ENCODE peak calls at places on chromosomes 12 and 14, in six cellular contexts. One of them, this sample, is unnamed.

GRCh38 chr14:63833728-63834127 is 19.1 kb upstream of the SYNE2 start:
- DNase-seq in retinal pigment epithelial cell: no peak
- DNase-seq in AG04449: no peak
- DNase-seq in hepatocyte: no peak
- DNase-seq in stomach: no peak
- DNase-seq in uterus: no peak
- DNase-seq in this sample: no peak

GRCh38 chr12:15590180-15590826 is 198.9 kb downstream of the EPS8 start:
- DNase-seq in retinal pigment epithelial cell: peak; percentile 76
- DNase-seq in AG04449: no peak
- DNase-seq in hepatocyte: peak; percentile 78
- DNase-seq in stomach: peak; percentile 53
- DNase-seq in uterus: peak; percentile 72
- DNase-seq in this sample: no peak

GRCh38 chr14:73236157-73236556 is 1.1 kb upstream of the PAPLN start:
- DNase-seq in retinal pigment epithelial cell: no peak
- DNase-seq in AG04449: no peak
- DNase-seq in hepatocyte: no peak
- DNase-seq in stomach: no peak
- DNase-seq in uterus: no peak
- DNase-seq in this sample: no peak

GRCh38 chr14:71675126-71675901 is 256.9 kb upstream of the RGS6 start:
- DNase-seq in retinal pigment epithelial cell: no peak
- DNase-seq in AG04449: no peak
- DNase-seq in hepatocyte: no peak
- DNase-seq in stomach: no peak
- DNase-seq in uterus: no peak
- DNase-seq in this sample: no peak

GRCh38 chr12:29164477-29165163 is 15.5 kb downstream of the FAR2 start:
- DNase-seq in retinal pigment epithelial cell: peak; percentile 52
- DNase-seq in AG04449: peak; percentile 28
- DNase-seq in hepatocyte: peak; percentile 46
- DNase-seq in stomach: no peak
- DNase-seq in uterus: no peak
- DNase-seq in this sample: peak; percentile 19

GRCh38 chr12:22360772-22361171 is 26.3 kb upstream of the ST8SIA1 start:
- DNase-seq in retinal pigment epithelial cell: no peak
- DNase-seq in AG04449: no peak
- DNase-seq in hepatocyte: no peak
- DNase-seq in stomach: no peak
- DNase-seq in uterus: no peak
- DNase-seq in this sample: no peak

GRCh38 chr12:58918475-58918874 is 1.8 kb downstream of the LRIG3 start:
- DNase-seq in retinal pigment epithelial cell: no peak
- DNase-seq in AG04449: no peak
- DNase-seq in hepatocyte: no peak
- DNase-seq in stomach: no peak
- DNase-seq in uterus: no peak
- DNase-seq in this sample: no peak

GRCh38 chr12:105939181-105939721 is 199.5 kb downstream of the NUAK1 start:
- DNase-seq in retinal pigment epithelial cell: no peak
- DNase-seq in AG04449: no peak
- DNase-seq in hepatocyte: no peak
- DNase-seq in stomach: no peak
- DNase-seq in uterus: no peak
- DNase-seq in this sample: no peak

GRCh38 chr12:108714866-108715265 is 16.5 kb downstream of the CORO1C start:
- DNase-seq in retinal pigment epithelial cell: no peak
- DNase-seq in AG04449: no peak
- DNase-seq in hepatocyte: no peak
- DNase-seq in stomach: no peak
- DNase-seq in uterus: no peak
- DNase-seq in this sample: no peak

GRCh38 chr12:108711486-108712163 is 19.7 kb downstream of the CORO1C start:
- DNase-seq in retinal pigment epithelial cell: no peak
- DNase-seq in AG04449: no peak
- DNase-seq in hepatocyte: no peak
- DNase-seq in stomach: no peak
- DNase-seq in uterus: no peak
- DNase-seq in this sample: no peak

GRCh38 chr12:108712164-108712924 is 19.0 kb downstream of the CORO1C start:
- DNase-seq in retinal pigment epithelial cell: no peak
- DNase-seq in AG04449: no peak
- DNase-seq in hepatocyte: no peak
- DNase-seq in stomach: no peak
- DNase-seq in uterus: no peak
- DNase-seq in this sample: no peak

GRCh38 chr12:108712925-108713203 is 18.5 kb downstream of the CORO1C start:
- DNase-seq in retinal pigment epithelial cell: no peak
- DNase-seq in AG04449: no peak
- DNase-seq in hepatocyte: no peak
- DNase-seq in stomach: no peak
- DNase-seq in uterus: no peak
- DNase-seq in this sample: no peak

DNA sequence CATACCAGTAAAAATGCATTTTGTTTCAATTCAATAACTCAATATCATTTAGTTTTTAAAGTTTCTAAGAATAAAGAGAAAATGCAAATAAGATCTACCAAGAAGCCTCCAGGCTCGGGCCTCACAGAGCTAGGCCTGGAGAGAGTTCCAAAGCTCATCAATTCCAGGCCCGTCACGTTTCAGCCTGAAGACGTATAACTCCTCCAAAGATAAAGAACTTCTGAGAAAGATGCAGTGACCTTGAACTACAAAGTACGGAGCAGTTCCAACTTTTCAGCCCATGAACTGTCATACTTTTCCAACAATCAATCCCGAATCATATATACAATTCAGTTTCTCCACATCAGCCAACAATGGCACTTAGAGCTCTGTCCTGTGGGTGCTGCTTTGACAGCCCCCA is 17.8 kb downstream of the CORO1C start:
- DNase-seq in retinal pigment epithelial cell: no peak
- DNase-seq in AG04449: no peak
- DNase-seq in hepatocyte: no peak
- DNase-seq in stomach: no peak
- DNase-seq in uterus: no peak
- DNase-seq in this sample: no peak
- H3K4me3 ChIP-seq in retinal pigment epithelial cell: no peak overlapping the region
- H3K4me3 ChIP-seq in AG04449: no peak overlapping the region
- H3K4me3 ChIP-seq in hepatocyte: no peak overlapping the region
- H3K4me3 ChIP-seq in stomach: no peak overlapping the region
- H3K4me3 ChIP-seq in uterus: no peak overlapping the region
- H3K4me3 ChIP-seq in this sample: no peak overlapping the region

GRCh38 chr12:123089125-123089524 is 61.8 kb downstream of the PITPNM2 start:
- DNase-seq in retinal pigment epithelial cell: no peak
- DNase-seq in AG04449: no peak
- DNase-seq in hepatocyte: no peak
- DNase-seq in stomach: no peak
- DNase-seq in uterus: no peak
- DNase-seq in this sample: no peak

GRCh38 chr12:123085730-123086487 is 65.0 kb downstream of the PITPNM2 start:
- DNase-seq in retinal pigment epithelial cell: peak; percentile 39
- DNase-seq in AG04449: no peak
- DNase-seq in hepatocyte: no peak
- DNase-seq in stomach: peak; percentile 68
- DNase-seq in uterus: peak; percentile 47
- DNase-seq in this sample: peak; percentile 47

GRCh38 chr12:123085046-123085445 is 65.8 kb downstream of the PITPNM2 start:
- DNase-seq in retinal pigment epithelial cell: no peak
- DNase-seq in AG04449: no peak
- DNase-seq in hepatocyte: no peak
- DNase-seq in stomach: no peak
- DNase-seq in uterus: no peak
- DNase-seq in this sample: no peak

GRCh38 chr12:123078531-123079123 is 72.3 kb downstream of the PITPNM2 start:
- DNase-seq in retinal pigment epithelial cell: no peak
- DNase-seq in AG04449: no peak
- DNase-seq in hepatocyte: no peak
- DNase-seq in stomach: no peak
- DNase-seq in uterus: no peak
- DNase-seq in this sample: no peak

DNA sequence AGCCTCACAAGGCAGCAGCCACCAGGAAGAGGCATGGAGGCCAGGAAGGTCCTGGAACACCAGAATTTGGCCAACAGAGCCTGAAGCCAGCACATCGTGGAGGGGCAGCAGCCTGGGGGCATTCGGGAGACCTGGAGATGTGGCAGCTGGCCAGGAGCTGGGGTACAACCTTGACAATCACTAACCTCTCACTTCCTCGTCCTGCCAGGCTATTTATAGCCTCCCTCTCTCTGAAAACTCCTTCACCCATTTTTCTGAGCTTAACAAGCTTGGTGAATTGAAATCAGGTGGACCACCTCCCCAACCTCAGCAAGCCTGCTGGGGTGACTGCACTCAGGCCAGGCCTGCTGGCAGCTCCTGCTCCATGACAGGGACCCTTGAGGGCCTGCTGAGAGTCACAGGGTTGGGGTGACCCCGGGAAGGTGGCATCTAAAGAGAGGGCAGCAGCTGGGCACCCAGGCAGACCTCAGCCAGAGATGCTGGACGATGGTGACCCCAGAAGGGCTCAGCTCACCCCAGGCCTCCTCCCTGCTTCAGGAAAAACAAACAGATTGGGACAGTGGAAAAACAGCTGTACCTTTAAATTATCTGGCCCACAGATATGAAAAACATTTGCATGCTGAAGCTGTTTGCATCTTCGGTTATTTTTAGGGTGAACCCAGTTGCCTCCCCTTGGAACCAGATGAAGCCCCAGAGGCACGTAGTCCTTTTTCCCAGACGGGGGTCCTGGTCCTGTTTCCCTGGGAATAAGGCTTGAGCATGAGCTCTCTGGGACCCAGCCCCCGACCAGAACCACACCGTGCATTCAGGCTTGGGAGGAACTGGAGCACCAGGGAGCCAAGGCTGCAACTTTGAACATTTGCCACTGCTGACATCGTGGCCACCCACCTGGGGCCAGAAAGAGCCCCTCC is 67.0 kb downstream of the PITPNM2 start:
- DNase-seq in retinal pigment epithelial cell: no peak
- DNase-seq in AG04449: no peak
- DNase-seq in hepatocyte: no peak
- DNase-seq in stomach: peak; percentile 37
- DNase-seq in uterus: no peak
- DNase-seq in this sample: no peak
- H3K4me3 ChIP-seq in retinal pigment epithelial cell: no peak overlapping the region
- H3K4me3 ChIP-seq in AG04449: no peak overlapping the region
- H3K4me3 ChIP-seq in hepatocyte: no peak overlapping the region
- H3K4me3 ChIP-seq in stomach: no peak overlapping the region
- H3K4me3 ChIP-seq in uterus: no peak overlapping the region
- H3K4me3 ChIP-seq in this sample: no peak overlapping the region

DNA sequence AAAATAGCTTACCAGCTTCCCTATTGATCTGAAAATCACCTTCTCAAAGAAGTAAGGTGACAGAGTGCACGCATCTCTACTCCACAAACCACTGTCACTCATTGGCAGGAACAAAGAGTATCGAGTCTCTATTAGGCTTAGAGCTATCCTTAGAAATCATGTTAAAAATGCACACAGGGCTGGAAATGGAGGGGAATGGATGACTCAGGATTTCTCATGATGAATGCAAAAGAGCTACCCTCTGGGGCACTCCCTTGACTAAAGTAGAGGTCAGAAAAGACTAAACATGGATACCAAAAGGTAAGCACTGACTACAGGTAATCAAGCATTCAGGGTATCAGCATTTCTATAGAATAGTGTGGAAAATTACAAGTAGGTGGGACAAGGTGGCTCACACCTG is 96.1 kb upstream of the ANO4 start:
- DNase-seq in retinal pigment epithelial cell: no peak
- DNase-seq in AG04449: no peak
- DNase-seq in hepatocyte: no peak
- DNase-seq in stomach: no peak
- DNase-seq in uterus: no peak
- DNase-seq in this sample: no peak
- H3K4me3 ChIP-seq in retinal pigment epithelial cell: no peak overlapping the region
- H3K4me3 ChIP-seq in AG04449: no peak overlapping the region
- H3K4me3 ChIP-seq in hepatocyte: no peak overlapping the region
- H3K4me3 ChIP-seq in stomach: no peak overlapping the region
- H3K4me3 ChIP-seq in uterus: no peak overlapping the region
- H3K4me3 ChIP-seq in this sample: no peak overlapping the region

DNA sequence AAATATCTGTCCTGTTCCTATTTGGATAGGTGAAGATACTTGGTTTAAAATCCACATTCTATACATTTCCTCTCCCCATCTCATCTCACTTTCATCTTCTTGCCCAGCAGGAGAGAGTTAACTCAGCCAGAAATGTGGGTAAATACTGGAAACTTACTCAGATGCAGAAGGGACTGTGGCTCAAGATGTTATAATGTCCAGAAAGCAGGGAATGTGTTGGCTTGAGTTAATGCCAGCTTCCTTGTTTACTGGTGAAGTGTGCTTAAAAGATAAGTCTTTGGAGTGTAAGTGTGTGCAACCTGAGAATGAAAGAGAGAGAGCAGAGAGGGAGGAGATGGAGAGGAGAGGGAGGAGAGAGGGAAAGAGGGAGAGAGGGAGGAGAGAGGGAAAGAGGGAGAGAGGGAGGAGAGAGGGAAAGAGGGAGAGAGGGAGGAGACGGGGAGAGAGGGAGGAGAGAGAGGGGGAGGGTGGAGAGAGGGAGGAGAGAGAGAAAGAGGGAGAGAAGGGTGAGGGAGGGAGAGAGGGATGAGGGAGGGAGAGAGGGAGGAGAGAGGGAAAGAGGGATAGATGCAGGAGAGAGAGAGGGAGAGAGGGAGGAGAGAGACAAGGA is 22.0 kb upstream of the SNRPF start:
- DNase-seq in retinal pigment epithelial cell: no peak
- DNase-seq in AG04449: no peak
- DNase-seq in hepatocyte: no peak
- DNase-seq in stomach: no peak
- DNase-seq in uterus: no peak
- DNase-seq in this sample: no peak
- H3K4me3 ChIP-seq in retinal pigment epithelial cell: no peak overlapping the region
- H3K4me3 ChIP-seq in AG04449: peak overlapping the region; percentile 8
- H3K4me3 ChIP-seq in hepatocyte: no peak overlapping the region
- H3K4me3 ChIP-seq in stomach: no peak overlapping the region
- H3K4me3 ChIP-seq in uterus: no peak overlapping the region
- H3K4me3 ChIP-seq in this sample: no peak overlapping the region

DNA sequence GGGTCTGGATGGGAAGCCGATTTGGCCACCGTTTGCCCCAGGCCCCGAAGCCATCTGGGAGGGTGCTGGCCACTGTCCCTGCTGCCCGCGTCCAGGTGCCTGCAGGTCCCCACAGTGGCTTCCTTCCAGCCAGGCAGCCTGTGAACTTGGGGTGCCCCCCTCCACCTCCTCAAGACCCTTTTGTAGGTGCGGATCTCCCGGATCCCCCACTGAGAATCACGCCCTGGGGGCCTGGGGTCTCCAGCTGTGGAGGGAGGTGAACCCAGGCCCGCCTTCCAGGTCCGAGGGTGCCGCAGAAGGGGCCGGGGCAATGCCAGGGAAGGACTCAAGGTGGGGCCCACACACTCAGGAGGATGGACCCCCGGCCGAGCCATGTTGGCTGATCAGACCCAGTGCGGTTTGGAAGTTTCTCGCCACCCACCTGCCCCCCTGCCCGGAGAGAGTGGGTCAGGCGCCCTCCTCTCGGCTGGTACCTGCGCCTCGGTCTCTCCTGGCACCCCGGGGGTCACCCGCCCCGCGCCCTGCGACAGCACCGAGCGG is 1.7 kb downstream of the MMP17 start:
- DNase-seq in retinal pigment epithelial cell: no peak
- DNase-seq in AG04449: no peak
- DNase-seq in hepatocyte: peak; percentile 18
- DNase-seq in stomach: no peak
- DNase-seq in uterus: no peak
- DNase-seq in this sample: no peak
- H3K4me3 ChIP-seq in retinal pigment epithelial cell: peak overlapping the region; percentile 10
- H3K4me3 ChIP-seq in AG04449: peak overlapping the region; percentile 70
- H3K4me3 ChIP-seq in hepatocyte: peak overlapping the region; percentile 54
- H3K4me3 ChIP-seq in stomach: peak overlapping the region; percentile 48
- H3K4me3 ChIP-seq in uterus: peak overlapping the region; percentile 36
- H3K4me3 ChIP-seq in this sample: peak overlapping the region; percentile 30

This sample was measured in kidney epithelial cell.